ENCODE peak calls at places on chromosomes 3 and 15, in six cellular contexts. C is fibroblast of lung; F is CD8-positive, alpha-beta memory T cell; U is brain microvascular endothelial cell; B is ovary; S is psoas muscle. N is an unnamed sample.

GRCh38 chr3:1350885-1351284 is 258.1 kb downstream of the CNTN6 start:
- DNase-seq in B (no peak), C (no peak), U (no peak), F (no peak), S (no peak), N (no peak)

GRCh38 chr15:70045045-70045444 is 52.7 kb downstream of the TLE3 start:
- DNase-seq in S (no peak), U (no peak), B (no peak), F (no peak), C (peak; percentile 45), N (no peak)

GRCh38 chr15:50028323-50028722 is 90.7 kb downstream of the ATP8B4 start:
- DNase-seq in U (no peak), F (no peak), B (no peak), C (peak; percentile 20), S (no peak), N (no peak)

GRCh38 chr3:136247855-136248254 is 2.3 kb upstream of the PCCB start:
- DNase-seq in F (no peak), C (no peak), U (no peak), B (peak; percentile 56), S (no peak), N (no peak)

GRCh38 chr15:26087881-26088280 is 224.8 kb upstream of the ATP10A start:
- DNase-seq in S (no peak), B (no peak), C (peak; percentile 42), U (no peak), F (no peak), N (no peak)

GRCh38 chr3:29898609-29899008 is 617.7 kb downstream of the RBMS3 start:
- DNase-seq in B (no peak), F (no peak), S (no peak), U (no peak), C (no peak), N (no peak)

GRCh38 chr3:94117729-94118128 is 54.9 kb downstream of the NSUN3 start:
- DNase-seq in C (no peak), B (no peak), U (no peak), F (no peak), S (no peak), N (no peak)

GRCh38 chr3:114796796-114797195 is 350.3 kb downstream of the ZBTB20 start:
- DNase-seq in C (no peak), S (no peak), B (no peak), U (no peak), F (no peak), N (no peak)

GRCh38 chr3:66851894-66852613 is 146.1 kb upstream of the KBTBD8 start:
- DNase-seq in C (peak; percentile 2), F (no peak), U (peak; percentile 9), S (no peak), B (no peak), N (no peak)

GRCh38 chr3:105904683-105905320 is 36.0 kb upstream of the CBLB start:
- DNase-seq in U (no peak), B (no peak), F (no peak), S (no peak), C (peak; percentile 43), N (no peak)

GRCh38 chr15:79212589-79213139 is 69.9 kb upstream of the ANKRD34C start:
- DNase-seq in S (no peak), U (no peak), B (no peak), F (no peak), C (no peak), N (no peak)

GRCh38 chr15:67720556-67721175 is 104.6 kb upstream of the SKOR1 start:
- DNase-seq in F (no peak), C (no peak), B (no peak), U (no peak), S (no peak), N (no peak)

GRCh38 chr3:39130693-39131265 is 22.6 kb downstream of the CSRNP1 start:
- DNase-seq in C (no peak), S (no peak), F (no peak), B (no peak), U (no peak), N (no peak)

GRCh38 chr3:45772341-45773035 is 23.8 kb downstream of the SLC6A20 start:
- DNase-seq in U (no peak), C (no peak), S (no peak), F (no peak), B (no peak), N (no peak)
- H3K27me3 ChIP-seq in U (peaks cover 10% of the 10 kb centered on the region), C (peaks cover 35% of the 10 kb centered on the region), S (no peaks in the 10 kb centered on the region), F (peaks cover 4% of the 10 kb centered on the region), B (no peaks in the 10 kb centered on the region), N (no peaks in the 10 kb centered on the region)

GRCh38 chr15:58065445-58066041 is at the start of gene ALDH1A2:
- DNase-seq in U (no peak), F (peak; percentile 3), S (peak; percentile 10), C (no peak), B (peak; percentile 70), N (no peak)
- H3K27me3 ChIP-seq in U (peaks cover 47% of the 10 kb centered on the region), F (peaks cover 27% of the 10 kb centered on the region), S (peaks cover 3% of the 10 kb centered on the region), C (peaks cover 43% of the 10 kb centered on the region), B (no peaks in the 10 kb centered on the region), N (peaks cover 63% of the 10 kb centered on the region)

GRCh38 chr15:60589728-60590127 is 110.8 kb upstream of the ICE2 start:
- DNase-seq in B (no peak), S (no peak), U (no peak), C (no peak), F (no peak), N (no peak)

GRCh38 chr15:60592386-60593339 is 113.7 kb upstream of the ICE2 start:
- DNase-seq in C (peak; percentile 48), B (peak; percentile 89), S (peak; percentile 88), F (peak; percentile 89), U (peak; percentile 29), N (no peak)

GRCh38 chr15:60589253-60589652 is 110.3 kb upstream of the ICE2 start:
- DNase-seq in B (no peak), S (no peak), C (no peak), U (no peak), F (no peak), N (no peak)

GRCh38 chr15:60591491-60592385 is 112.8 kb upstream of the ICE2 start:
- DNase-seq in B (peak; percentile 75), F (no peak), C (no peak), S (peak; percentile 69), U (no peak), N (no peak)

GRCh38 chr15:60590935-60591490 is 112.1 kb upstream of the ICE2 start:
- DNase-seq in U (peak; percentile 14), B (peak; percentile 75), S (peak; percentile 62), F (peak; percentile 59), C (peak; percentile 25), N (no peak)
- H3K27me3 ChIP-seq in U (peaks cover 14% of the 10 kb centered on the region), B (no peaks in the 10 kb centered on the region), S (no peaks in the 10 kb centered on the region), F (no peaks in the 10 kb centered on the region), C (no peaks in the 10 kb centered on the region), N (no peaks in the 10 kb centered on the region)

DNA sequence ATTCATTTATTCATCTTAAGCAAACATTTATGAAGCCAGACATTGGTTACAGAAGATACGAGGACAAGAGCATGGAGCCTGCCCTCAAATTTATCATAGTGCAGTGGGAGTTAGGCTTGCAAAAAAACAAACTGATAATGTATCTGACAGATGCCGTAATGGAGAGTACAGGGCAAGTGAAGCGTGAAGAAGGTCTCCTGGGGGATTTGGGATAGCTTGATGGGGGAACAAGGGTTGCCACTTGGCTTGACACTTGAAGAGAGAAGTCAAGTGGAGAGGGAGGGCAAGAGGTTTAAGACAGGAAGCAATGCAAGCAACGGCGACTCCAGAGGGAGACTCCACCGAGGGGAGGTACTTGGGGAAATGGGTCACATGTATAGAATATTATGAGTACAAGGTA is 129.3 kb downstream of the SSR3 start:
- DNase-seq in U (no peak), B (no peak), F (no peak), S (no peak), C (no peak), N (no peak)
- H3K27me3 ChIP-seq in U (no peaks in the 10 kb centered on the region), B (no peaks in the 10 kb centered on the region), F (no peaks in the 10 kb centered on the region), S (no peaks in the 10 kb centered on the region), C (no peaks in the 10 kb centered on the region), N (no peaks in the 10 kb centered on the region)

GRCh38 chr3:113574213-113574612 is 41.9 kb downstream of the SIDT1 start:
- DNase-seq in B (no peak), F (no peak), C (no peak), U (no peak), S (no peak), N (peak; percentile 47)

GRCh38 chr3:113571360-113571759 is 39.0 kb downstream of the SIDT1 start:
- DNase-seq in S (no peak), F (no peak), C (no peak), B (no peak), U (no peak), N (no peak)

GRCh38 chr3:113573728-113574127 is 41.4 kb downstream of the SIDT1 start:
- DNase-seq in F (no peak), U (no peak), S (no peak), C (no peak), B (no peak), N (no peak)

GRCh38 chr3:113575191-113575590 is 42.8 kb downstream of the SIDT1 start:
- DNase-seq in U (no peak), C (no peak), B (no peak), F (no peak), S (no peak), N (peak; percentile 86)

DNA sequence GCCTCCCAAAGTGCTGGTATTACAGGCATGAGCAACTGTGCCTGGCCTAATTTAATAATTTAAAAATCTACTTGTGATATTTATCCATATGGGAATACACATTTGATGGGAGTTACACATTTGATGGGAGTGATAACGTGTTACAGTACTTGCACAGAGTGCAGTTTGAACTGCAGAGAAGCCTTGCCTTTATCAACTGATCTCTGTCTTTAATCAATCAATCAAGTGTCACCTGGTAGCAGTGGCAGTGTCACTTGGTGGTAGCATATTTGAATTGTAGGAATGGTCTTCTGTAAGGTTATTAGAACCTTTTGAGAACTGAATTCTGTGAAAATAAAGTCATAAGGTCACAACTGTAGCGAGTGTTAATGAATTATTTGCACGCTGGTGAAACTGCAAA is 37.8 kb downstream of the SIDT1 start:
- DNase-seq in B (no peak), C (no peak), U (no peak), F (no peak), S (no peak), N (no peak)
- H3K27me3 ChIP-seq in B (no peaks in the 10 kb centered on the region), C (peaks cover 5% of the 10 kb centered on the region), U (no peaks in the 10 kb centered on the region), F (no peaks in the 10 kb centered on the region), S (no peaks in the 10 kb centered on the region), N (no peaks in the 10 kb centered on the region)

GRCh38 chr3:50435382-50435781 is 68.1 kb downstream of the CACNA2D2 start:
- DNase-seq in C (no peak), U (no peak), B (no peak), F (no peak), S (no peak), N (no peak)
- H3K27me3 ChIP-seq in C (peaks cover 7% of the 10 kb centered on the region), U (no peaks in the 10 kb centered on the region), B (no peaks in the 10 kb centered on the region), F (no peaks in the 10 kb centered on the region), S (no peaks in the 10 kb centered on the region), N (no peaks in the 10 kb centered on the region)

GRCh38 chr3:122984650-122985049 is 42.9 kb downstream of the SEMA5B start:
- DNase-seq in F (no peak), S (no peak), C (no peak), B (no peak), U (no peak), N (no peak)
- H3K27me3 ChIP-seq in F (no peaks in the 10 kb centered on the region), S (no peaks in the 10 kb centered on the region), C (peaks cover 27% of the 10 kb centered on the region), B (no peaks in the 10 kb centered on the region), U (peaks cover 52% of the 10 kb centered on the region), N (no peaks in the 10 kb centered on the region)

N was measured in esophagus muscularis mucosa.